ENCODE peak calls at places on chromosomes 5 and 9, in nine cellular contexts. O, B, Q, V, A, T, U, K and Y are unnamed samples. For H3K4me1 and H3K27me3, the result is how much of the 10 kb centered on the place peaks cover.

GRCh38 chr5:10222326-10222725 is 27.4 kb downstream of the ATPSCKMT start:
- DNase-seq in U (no peak), A (no peak), K (no peak), O (no peak), B (no peak), V (peak), T (no peak), Q (no peak), Y (no peak)

GRCh38 chr5:158414333-158414762 is 555.4 kb upstream of the CLINT1 start:
- DNase-seq in A (no peak), V (no peak), T (no peak), B (no peak), K (no peak), Q (no peak), U (no peak), O (no peak), Y (no peak)

GRCh38 chr5:14465086-14465485 is 116.5 kb upstream of the OTULINL start:
- DNase-seq in O (no peak), U (no peak), K (no peak), A (no peak), T (no peak), V (peak), B (no peak), Q (peak), Y (no peak)

GRCh38 chr5:83899351-83899970 is 178.8 kb upstream of the HAPLN1 start:
- DNase-seq in B (no peak), U (no peak), A (no peak), Q (peak), O (no peak), V (peak), K (no peak), T (no peak), Y (no peak)

GRCh38 chr9:22683393-22684075 is 236.9 kb downstream of the DMRTA1 start:
- DNase-seq in B (no peak), O (peak), Q (peak), A (no peak), V (peak), K (no peak), U (no peak), T (no peak), Y (no peak)

GRCh38 chr9:89786650-89787049 is 181.8 kb downstream of the GADD45G start:
- DNase-seq in A (peak), K (peak), U (no peak), T (peak), O (no peak), V (no peak), B (peak), Q (no peak), Y (no peak)

GRCh38 chr5:168209561-168209960 is 81.9 kb upstream of the WWC1 start:
- DNase-seq in U (no peak), A (no peak), T (no peak), K (no peak), Q (peak), V (no peak), B (no peak), O (no peak), Y (no peak)

GRCh38 chr5:177100714-177101121 is 14.0 kb downstream of the FGFR4 start:
- DNase-seq in K (no peak), U (no peak), A (no peak), Q (peak), T (no peak), O (peak), B (no peak), V (peak), Y (no peak)

GRCh38 chr5:96026334-96027065 is 64.8 kb upstream of the ELL2 start:
- DNase-seq in Q (peak), K (no peak), O (peak), V (peak), B (no peak), T (no peak), A (no peak), U (no peak), Y (no peak)

GRCh38 chr9:9764821-9765220 is 848.0 kb downstream of the PTPRD start:
- DNase-seq in A (no peak), U (no peak), O (peak), B (no peak), K (no peak), V (no peak), Q (no peak), T (no peak), Y (no peak)

GRCh38 chr9:120764476-120764875 is 28.7 kb downstream of the FBXW2 start:
- DNase-seq in V (no peak), O (no peak), U (no peak), A (no peak), K (no peak), T (no peak), Q (no peak), B (no peak), Y (no peak)

GRCh38 chr9:120759755-120760400 is 33.3 kb downstream of the FBXW2 start:
- DNase-seq in K (no peak), A (no peak), Q (no peak), U (no peak), B (no peak), O (no peak), V (no peak), T (no peak), Y (no peak)

GRCh38 chr9:120758544-120758943 is 34.7 kb downstream of the FBXW2 start:
- DNase-seq in B (no peak), V (no peak), T (no peak), O (no peak), A (no peak), K (no peak), U (no peak), Q (no peak), Y (no peak)

GRCh38 chr9:120757268-120757900 is 35.8 kb downstream of the FBXW2 start:
- DNase-seq in Q (no peak), B (no peak), O (no peak), K (no peak), T (no peak), A (no peak), V (no peak), U (no peak), Y (no peak)

DNA sequence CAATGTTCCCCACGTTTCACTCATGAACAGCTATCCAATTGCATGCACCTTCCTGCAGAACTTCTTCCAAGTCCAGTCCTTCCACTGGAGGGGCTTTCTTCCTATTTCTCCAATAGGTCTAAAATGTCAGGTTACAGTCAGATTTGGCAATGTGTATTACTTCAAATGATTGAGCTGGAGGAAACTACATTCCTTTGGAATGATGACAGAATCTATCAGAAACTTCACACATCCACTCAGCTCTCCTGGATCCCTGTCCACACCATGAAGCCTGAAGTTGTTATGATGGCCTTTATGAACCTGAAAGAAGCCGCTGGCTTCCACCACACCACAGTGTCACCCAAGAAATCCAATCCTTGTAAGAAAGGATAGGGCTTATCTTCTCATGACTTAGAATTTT is 32.2 kb downstream of the FBXW2 start:
- DNase-seq in V (no peak), T (no peak), A (no peak), Q (no peak), B (no peak), U (no peak), K (no peak), O (no peak), Y (no peak)
- H3K4me3 ChIP-seq in V (no peak), T (no peak), A (no peak), Q (no peak), B (no peak), U (no peak), K (no peak), O (no peak), Y (no peak)

DNA sequence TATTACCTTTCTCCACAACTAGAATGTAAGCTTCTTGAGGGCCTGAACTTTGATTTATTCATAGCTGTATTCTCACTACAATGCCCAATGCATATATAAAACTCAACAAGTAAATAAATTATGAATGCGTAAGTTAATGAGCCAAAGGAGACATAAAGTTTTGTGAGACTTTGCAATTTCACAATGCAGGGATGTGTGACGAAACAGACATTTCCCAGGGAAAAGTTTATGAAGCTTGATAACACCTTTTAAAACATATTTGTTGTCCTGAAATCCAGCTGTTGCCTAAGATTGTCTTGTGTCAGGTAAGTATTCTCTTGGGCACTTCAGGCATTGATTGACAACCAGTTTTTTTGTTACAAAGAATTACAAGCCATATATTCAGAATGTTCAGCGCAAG is 800.1 kb downstream of the BRINP1 start:
- DNase-seq in O (no peak), K (no peak), T (no peak), V (no peak), U (no peak), B (no peak), A (no peak), Q (no peak), Y (no peak)
- H3K4me1 ChIP-seq in O (under half), K (under half), T (under half), V (under half), U (under half), B (under half), A (under half), Q (under half), Y (under half)

GRCh38 chr9:136026266-136026942 is 65.2 kb upstream of the UBAC1 start:
- DNase-seq in T (no peak), A (no peak), O (no peak), K (no peak), V (no peak), Q (no peak), B (no peak), U (no peak), Y (no peak)

GRCh38 chr9:136029556-136029955 is 65.5 kb downstream of the NACC2 start:
- DNase-seq in T (no peak), K (no peak), B (no peak), Q (no peak), U (no peak), O (no peak), V (no peak), A (no peak), Y (no peak)

GRCh38 chr9:136031741-136032638 is 63.1 kb downstream of the NACC2 start:
- DNase-seq in K (no peak), O (no peak), V (peak), U (no peak), B (no peak), Q (peak), T (no peak), A (no peak), Y (no peak)

GRCh38 chr9:136031094-136031493 is 64.0 kb downstream of the NACC2 start:
- DNase-seq in V (no peak), B (no peak), Q (no peak), K (peak), U (no peak), A (no peak), T (no peak), O (no peak), Y (no peak)

GRCh38 chr9:136028760-136029470 is 66.2 kb downstream of the NACC2 start:
- DNase-seq in T (no peak), B (no peak), Q (no peak), K (no peak), A (no peak), U (no peak), O (no peak), V (no peak), Y (no peak)
- H3K27me3 ChIP-seq in T (under half), B (under half), Q (under half), K (under half), A (under half), U (under half), O (under half), V (under half), Y (under half)

GRCh38 chr5:23089316-23089715 is 236.2 kb upstream of the CDH12 start:
- DNase-seq in K (no peak), A (no peak), O (no peak), V (no peak), U (no peak), T (no peak), B (no peak), Q (no peak), Y (no peak)

GRCh38 chr5:23084815-23085214 is 231.7 kb upstream of the CDH12 start:
- DNase-seq in U (no peak), T (no peak), O (no peak), Q (no peak), V (no peak), A (no peak), K (no peak), B (no peak), Y (no peak)
- H3K4me3 ChIP-seq in U (no peak), T (no peak), O (no peak), Q (no peak), V (no peak), A (no peak), K (no peak), B (no peak), Y (no peak)

GRCh38 chr9:81473708-81474107 is 215.6 kb downstream of the TLE1 start:
- DNase-seq in Q (no peak), V (peak), U (no peak), K (no peak), A (no peak), T (no peak), O (no peak), B (no peak), Y (no peak)
- H3K4me1 ChIP-seq in Q (under half), V (under half), U (under half), K (under half), A (under half), T (under half), O (under half), B (under half), Y (under half)

DNA sequence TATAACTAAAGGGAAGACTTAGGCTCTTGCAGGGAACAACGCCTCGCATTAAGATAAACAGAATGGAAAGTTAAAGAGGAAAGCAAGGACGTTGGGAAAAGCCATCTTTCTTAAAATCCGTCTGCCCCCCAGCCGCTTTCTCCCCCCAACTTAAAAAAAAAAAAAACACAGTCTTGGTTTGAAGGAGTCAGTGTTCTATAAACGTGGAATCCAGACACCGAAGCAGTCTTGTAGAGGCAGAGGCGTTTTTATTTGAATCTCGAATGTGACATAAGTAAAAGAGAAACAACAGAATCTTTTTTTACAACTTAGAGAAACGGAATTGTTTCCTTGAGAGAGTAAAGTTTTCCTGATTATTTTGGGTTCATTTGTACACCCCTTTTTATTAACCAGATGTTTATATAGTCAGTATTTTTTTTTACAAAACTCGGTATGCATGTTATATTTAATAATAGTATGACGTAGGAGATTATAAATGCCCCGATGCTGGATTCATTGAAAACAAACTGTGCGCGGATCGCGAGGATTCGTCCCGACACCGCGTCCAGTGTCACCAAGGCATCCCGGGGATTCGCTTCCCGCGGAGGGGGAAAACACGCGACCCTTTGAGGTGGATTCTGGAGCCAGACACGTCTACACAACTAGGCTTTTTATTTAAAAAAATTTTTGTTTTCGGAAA is 6.8 kb downstream of the PTCH1 start:
- DNase-seq in U (no peak), K (no peak), B (no peak), A (peak), V (no peak), Q (peak), O (no peak), T (no peak), Y (no peak)
- H3K27me3 ChIP-seq in U (under half), K (under half), B (under half), A (under half), V (under half), Q (under half), O (under half), T (under half), Y (under half)

DNA sequence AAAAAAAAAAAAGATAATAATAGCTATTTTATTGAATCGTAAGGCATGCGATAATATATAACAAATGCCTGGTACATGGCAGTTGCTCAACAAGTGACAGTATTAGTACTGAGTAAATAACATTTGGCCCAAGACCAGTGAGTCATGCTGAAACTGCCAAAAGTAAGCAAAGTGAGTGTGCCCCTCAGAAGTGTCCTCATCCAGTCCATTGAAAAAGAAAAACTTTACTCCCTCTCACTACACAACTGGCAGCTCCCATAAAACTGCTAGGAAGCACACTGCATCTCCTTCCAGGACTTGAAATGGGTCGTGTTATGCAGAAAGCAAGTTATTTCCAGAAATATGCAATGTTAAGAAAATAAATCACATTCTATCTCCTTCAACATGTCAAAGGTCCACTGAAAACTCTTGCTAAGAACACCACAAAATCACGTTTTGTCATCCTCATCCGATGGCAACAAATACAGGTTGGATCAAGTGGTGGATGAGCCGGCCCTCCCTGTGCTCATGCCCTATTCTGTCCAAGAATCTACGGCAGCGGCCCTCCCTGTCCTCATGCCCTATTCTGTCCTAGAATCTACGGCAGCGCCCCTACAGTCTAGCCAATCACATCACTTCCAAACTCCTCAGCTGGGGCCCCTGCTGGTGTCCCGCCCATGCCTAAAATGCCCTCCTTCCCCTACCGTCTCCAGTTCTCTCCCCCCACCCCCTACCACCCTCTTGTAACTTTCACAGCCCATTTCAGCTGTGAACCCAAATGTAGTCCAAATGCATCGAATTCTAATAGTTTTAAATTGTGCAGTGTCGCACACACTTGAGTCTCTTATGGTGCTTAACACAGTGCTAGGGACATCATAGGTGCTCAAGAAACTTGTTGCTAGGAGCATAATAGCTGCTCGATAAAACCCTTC is 12.5 kb downstream of the PTCH1 start:
- DNase-seq in K (no peak), O (peak), T (no peak), V (peak), A (peak), B (peak), Q (peak), U (no peak), Y (no peak)
- H3K4me3 ChIP-seq in K (no peak), O (no peak), T (peak), V (no peak), A (peak), B (peak), Q (peak), U (no peak), Y (no peak)

GRCh38 chr5:32145378-32145777 is 28.7 kb downstream of the GOLPH3 start:
- DNase-seq in A (no peak), T (no peak), K (no peak), U (no peak), O (no peak), B (no peak), Q (no peak), V (no peak), Y (no peak)
- H3K4me1 ChIP-seq in A (under half), T (under half), K (half or more), U (under half), O (under half), B (under half), Q (under half), V (under half), Y (under half)